ENCODE peak calls at places on chromosomes 11 and 22, in eight cellular contexts. W is body of pancreas, C is esophagus squamous epithelium, V is endothelial cell of umbilical vein, S is gastrocnemius medialis, Y is NB4, E is A549, F is sigmoid colon. G is an unnamed sample.

GRCh38 chr22:39926175-39927152 is 25.6 kb downstream of the GRAP2 start:
- DNase-seq in F (no peak), C (no peak), V (no peak), W (no peak), E (no peak), Y (no peak), S (no peak), G (no peak)

GRCh38 chr11:4740735-4741134 is 29.0 kb downstream of the OR51F1 start:
- DNase-seq in F (no peak), S (no peak), V (no peak), C (no peak), E (no peak), W (no peak), Y (no peak), G (no peak)

GRCh38 chr11:8604078-8604723 is 10.2 kb upstream of the STK33 start:
- DNase-seq in W (peak), V (peak), S (peak), Y (peak), E (peak), C (no peak), F (peak), G (peak)

GRCh38 chr11:68843052-68843561 is 1.4 kb upstream of the CPT1A start:
- DNase-seq in S (no peak), V (peak), C (no peak), W (no peak), E (no peak), F (no peak), Y (peak), G (peak)

GRCh38 chr11:78562398-78562797 is 12.3 kb downstream of the NARS2 start:
- DNase-seq in S (no peak), Y (no peak), V (peak), W (no peak), F (no peak), E (peak), C (no peak), G (peak)

GRCh38 chr22:23144432-23144831 is 845 bp upstream of the RAB36 start:
- DNase-seq in C (no peak), S (no peak), F (no peak), Y (no peak), V (no peak), W (no peak), E (no peak), G (no peak)

GRCh38 chr11:119791047-119791446 is 62.0 kb upstream of the NECTIN1 start:
- DNase-seq in E (no peak), S (no peak), F (peak), Y (no peak), C (no peak), V (no peak), W (no peak), G (no peak)

GRCh38 chr11:2760196-2760871 is 60.5 kb upstream of the KCNQ1OT1 start:
- DNase-seq in C (no peak), Y (no peak), W (peak), F (peak), S (no peak), V (no peak), E (no peak), G (no peak)

GRCh38 chr22:43237280-43237679 is 50.3 kb upstream of the TTLL12 start:
- DNase-seq in S (no peak), C (no peak), W (no peak), V (no peak), Y (no peak), E (no peak), F (no peak), G (no peak)

GRCh38 chr22:40817737-40818136 is 1.4 kb downstream of the SLC25A17 start:
- DNase-seq in E (no peak), S (no peak), C (no peak), F (no peak), W (no peak), V (no peak), Y (no peak), G (no peak)

GRCh38 chr11:28400236-28401100 is 292.3 kb downstream of the METTL15 start:
- DNase-seq in V (peak), Y (no peak), E (no peak), W (no peak), S (no peak), F (no peak), C (no peak), G (no peak)

GRCh38 chr22:24694971-24695928 is 79.3 kb downstream of the PIWIL3 start:
- DNase-seq in F (no peak), Y (no peak), W (no peak), C (no peak), V (no peak), S (no peak), E (no peak), G (no peak)

GRCh38 chr11:73507086-73507485 is 90.8 kb downstream of the FAM168A start:
- DNase-seq in Y (no peak), E (no peak), S (no peak), C (no peak), F (no peak), V (no peak), W (no peak), G (no peak)

GRCh38 chr11:134372536-134372935 is 39.5 kb downstream of the B3GAT1 start:
- DNase-seq in E (no peak), V (no peak), W (no peak), C (no peak), S (no peak), Y (no peak), F (peak), G (no peak)

DNA sequence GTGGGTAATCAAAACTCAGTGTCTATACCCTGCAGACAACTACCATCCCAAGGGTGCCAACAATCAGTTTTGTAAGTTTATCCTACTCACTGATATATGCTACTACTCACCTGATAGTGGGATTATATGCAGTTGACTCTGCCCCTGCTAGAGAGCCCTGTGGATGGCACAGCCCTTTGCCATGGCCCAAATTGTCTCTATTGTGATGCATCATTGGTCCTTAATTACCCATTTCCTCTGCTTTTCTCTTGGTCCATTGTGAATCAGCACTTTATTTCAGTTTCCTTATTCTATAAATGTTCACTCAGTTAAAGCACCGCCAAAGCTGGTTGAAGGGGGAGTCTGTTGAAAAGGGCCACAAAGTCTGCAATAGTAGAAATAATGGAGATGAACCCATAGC is 42.3 kb downstream of the PLAAT5 start:
- DNase-seq in C (no peak), E (no peak), V (no peak), Y (no peak), W (no peak), F (no peak), S (no peak), G (no peak)
- TF ChIP-seq POLR2A in C (no peak), E (no peak), V (no peak), Y (no peak), W (no peak), F (no peak), S (no peak), G (no peak)

DNA sequence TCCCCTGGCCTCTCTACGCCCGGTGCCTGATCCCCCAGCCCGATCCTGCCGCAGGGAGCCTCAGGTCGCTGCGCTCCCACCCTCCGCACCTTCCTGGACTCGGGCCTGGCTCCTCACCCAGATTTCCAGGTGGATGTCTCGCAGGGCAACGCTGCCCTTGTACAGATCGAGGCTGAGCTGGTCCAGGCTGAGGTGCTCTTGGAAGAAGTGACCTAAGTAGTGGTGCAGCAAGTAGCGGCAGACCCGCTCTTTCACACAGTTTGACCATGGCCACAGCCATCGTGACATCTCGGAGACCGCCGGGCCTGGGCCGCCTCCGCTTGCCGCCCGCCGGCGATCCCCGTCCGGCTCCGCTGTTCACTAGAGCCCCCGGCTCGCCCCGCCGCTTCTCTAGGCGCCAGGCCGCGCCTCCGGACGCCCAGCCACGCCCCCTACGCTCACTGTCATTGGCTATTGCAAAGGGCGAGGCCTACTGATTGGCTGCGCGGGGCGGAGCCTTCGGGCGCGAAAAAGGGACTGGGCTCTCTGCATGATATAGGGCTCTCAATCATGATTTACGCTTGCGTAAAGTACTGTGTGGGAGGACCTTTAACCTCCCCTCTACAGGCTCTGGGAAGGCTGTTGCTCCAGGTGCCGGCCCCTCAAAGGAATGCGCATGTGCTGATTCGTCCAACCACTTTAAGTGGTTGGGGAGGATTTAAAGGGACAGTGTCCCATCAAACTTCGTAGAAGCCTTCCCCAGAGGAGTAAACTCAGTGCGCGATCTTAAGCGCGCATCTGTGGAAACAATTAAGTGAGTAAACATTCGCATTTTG is at the start of gene ATG2A:
- DNase-seq in C (peak), E (peak), V (peak), W (peak), F (peak), Y (peak), S (peak), G (peak)
- TF ChIP-seq POLR2A in C (peak), E (peak), V (peak), W (peak), F (peak), Y (peak), S (peak), G (peak)

DNA sequence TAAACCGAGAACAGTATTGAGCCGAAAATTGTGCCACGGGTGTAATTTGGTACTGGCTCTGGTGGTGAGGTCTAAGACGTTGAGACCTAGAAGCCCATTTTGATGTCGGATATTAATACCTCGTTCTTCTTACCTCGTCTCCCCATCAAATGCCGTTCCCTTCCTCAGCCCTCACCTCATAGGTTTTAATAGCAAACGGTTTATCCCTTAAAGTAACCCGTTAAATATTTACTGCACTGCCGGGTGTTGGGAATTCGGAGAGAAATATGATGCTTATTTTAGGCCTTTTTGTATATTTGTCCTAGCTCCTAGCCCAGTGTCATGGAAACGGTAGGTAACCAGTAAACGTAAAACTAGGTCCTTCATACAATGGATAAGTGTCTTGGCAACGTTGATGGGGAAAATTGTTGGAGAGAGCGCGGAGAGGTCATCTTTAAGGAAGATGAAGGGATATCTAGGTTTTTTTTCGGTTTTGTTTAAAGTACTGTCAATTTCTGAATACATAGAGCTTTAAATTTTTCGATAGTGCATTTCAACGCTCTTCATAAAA is 954 bp downstream of the C11orf58 start:
- DNase-seq in E (peak), C (no peak), W (no peak), F (no peak), V (peak), Y (peak), S (no peak), G (no peak)
- TF ChIP-seq POLR2A in E (no peak), C (no peak), W (no peak), F (no peak), V (no peak), Y (no peak), S (no peak), G (no peak)

DNA sequence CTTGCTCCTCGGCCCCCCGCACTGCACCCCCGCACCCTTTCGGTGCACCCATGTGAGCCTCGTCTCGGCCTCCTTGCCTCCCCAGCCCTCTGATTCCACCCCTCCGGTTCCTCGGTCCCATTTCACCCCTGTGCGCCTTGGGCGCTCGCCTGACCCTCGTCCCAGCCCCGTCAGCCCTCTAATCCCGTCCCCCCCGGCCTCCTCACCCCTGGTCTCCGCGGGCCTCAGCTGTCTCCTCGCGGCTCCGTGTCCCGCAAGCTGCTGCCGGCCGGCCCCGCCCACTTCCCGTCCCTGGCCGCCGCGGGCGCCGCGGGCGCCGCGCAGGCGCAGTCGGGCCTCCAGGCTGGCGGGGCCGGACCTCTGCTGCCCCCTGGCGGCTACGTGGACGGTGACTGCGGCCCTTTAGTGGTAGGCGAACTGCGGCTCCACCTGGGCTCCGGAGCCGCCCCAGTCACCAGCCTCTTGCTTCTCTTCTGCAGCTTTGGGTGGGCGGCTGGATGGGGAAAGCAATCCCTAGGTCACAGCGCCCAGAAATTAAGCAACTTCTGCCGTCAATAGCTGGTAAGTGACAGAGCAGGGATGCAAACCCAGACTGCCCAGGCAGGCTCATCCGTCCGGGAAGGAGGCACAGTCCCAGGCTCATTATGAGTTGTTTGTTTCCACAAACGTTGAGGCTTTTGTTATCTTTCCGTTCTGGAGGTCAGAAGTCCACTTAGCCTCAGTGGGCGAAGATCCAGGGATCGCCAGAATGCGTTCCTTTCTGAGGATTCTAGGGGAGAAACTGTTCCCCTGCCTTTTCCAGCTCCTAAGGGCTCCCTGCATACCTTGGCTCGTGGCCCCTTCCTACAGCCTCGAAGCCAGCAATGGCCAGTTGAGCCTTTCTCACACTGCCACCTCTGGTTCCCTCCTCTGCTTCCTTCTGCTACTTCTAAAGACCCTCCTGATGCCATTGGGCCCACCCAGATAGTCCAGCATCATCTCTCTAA is at the start of gene PPM1F:
- DNase-seq in W (peak), V (peak), C (peak), F (peak), S (peak), E (peak), Y (peak), G (peak)
- TF ChIP-seq POLR2A in W (peak), V (peak), C (peak), F (no peak), S (peak), E (peak), Y (peak), G (peak)

DNA sequence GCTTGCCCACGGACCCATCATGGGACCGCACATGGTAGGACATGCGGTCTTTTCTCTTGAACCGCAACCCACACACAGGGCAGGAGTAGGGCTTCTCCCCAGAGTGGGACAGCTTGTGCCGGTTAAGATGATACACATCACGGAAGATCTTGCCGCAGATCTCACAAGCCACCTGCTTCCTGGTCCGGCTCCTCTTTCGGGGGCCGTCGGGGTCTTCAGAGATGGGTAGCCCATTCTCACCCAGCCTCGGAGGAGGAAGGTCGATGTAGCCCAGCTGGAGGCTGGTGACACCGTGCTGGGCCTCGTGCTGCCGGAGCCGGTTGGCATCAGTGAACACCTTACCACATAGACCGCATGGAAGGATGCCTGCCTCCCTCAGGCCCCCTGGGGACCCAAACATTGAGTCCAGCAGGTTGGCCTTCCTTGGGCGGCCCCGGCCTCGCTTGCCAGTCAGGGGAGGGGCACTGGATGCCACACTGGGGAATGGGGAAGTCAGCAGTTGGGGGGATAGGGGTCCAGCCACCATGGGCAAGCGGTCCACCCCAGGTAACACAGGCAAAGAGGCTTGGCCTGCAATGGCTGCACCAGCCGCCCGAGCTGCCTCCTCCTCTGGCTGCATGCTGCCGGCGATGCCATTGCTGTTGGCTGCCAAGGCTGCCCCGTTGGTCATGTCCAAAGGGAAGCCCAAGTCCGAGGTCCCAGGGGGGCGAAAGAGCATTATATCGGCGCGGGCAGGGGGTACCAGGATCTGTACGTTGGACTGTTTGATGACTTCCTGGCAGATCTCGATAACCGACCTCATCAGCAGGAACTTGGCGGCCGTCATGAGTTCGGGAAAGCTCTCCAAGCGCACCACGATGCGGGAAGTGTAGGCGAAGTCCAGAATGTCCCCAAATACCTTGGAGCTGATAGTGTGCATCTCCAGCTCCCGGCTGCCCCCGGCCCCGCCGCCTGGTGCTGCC is 1.5 kb downstream of the PATZ1 start:
- DNase-seq in S (no peak), W (peak), F (peak), Y (peak), E (no peak), V (peak), C (no peak), G (no peak)
- TF ChIP-seq POLR2A in S (no peak), W (no peak), F (no peak), Y (no peak), E (no peak), V (no peak), C (no peak), G (no peak)

DNA sequence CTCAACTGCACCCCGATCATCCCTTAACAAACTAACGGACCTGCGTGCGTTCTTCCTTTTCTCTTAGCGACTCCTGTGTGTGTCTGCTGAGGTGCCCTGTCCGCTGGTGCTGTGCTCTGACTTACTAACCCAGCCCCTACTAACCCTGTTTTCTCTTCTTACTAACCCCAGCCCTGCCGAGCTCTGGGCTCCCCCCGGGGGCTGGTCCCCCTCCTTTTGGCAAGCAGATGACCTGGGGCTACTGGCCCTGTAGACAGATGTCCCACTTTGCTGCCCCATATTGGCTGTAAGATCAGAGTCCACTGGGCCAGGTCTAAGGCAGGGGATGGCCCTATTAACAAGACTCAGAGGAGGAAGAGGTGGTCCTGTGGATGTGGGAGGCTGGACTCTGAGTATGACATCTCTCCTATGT is 14.7 kb downstream of the MIAT start:
- DNase-seq in S (no peak), Y (no peak), F (no peak), W (no peak), C (no peak), V (no peak), E (no peak), G (no peak)
- TF ChIP-seq POLR2A in S (no peak), Y (no peak), F (no peak), W (no peak), C (no peak), V (no peak), E (no peak), G (no peak)

GRCh38 chr22:37563153-37564081 is 3.1 kb downstream of the CDC42EP1 start:
- DNase-seq in V (peak), S (peak), F (peak), C (no peak), Y (no peak), E (peak), W (peak), G (peak)
- TF ChIP-seq POLR2A in V (peak), S (no peak), F (no peak), C (no peak), Y (no peak), E (no peak), W (peak), G (no peak)

GRCh38 chr22:22026157-22026831 is 43.7 kb upstream of the TOP3B start:
- DNase-seq in E (no peak), S (no peak), C (no peak), V (no peak), Y (no peak), W (no peak), F (no peak), G (no peak)
- TF ChIP-seq POLR2A in E (no peak), S (no peak), C (no peak), V (no peak), Y (no peak), W (no peak), F (no peak), G (no peak)

GRCh38 chr11:123052884-123053721 is 8.8 kb downstream of the HSPA8 start:
- DNase-seq in Y (peak), S (no peak), F (no peak), W (no peak), C (no peak), V (no peak), E (no peak), G (no peak)
- TF ChIP-seq POLR2A in Y (no peak), S (no peak), F (no peak), W (no peak), C (no peak), V (peak), E (no peak), G (no peak)